ENCODE peak calls at places on chromosomes 4 and X, in six cellular contexts. T is naive thymus-derived CD8-positive, alpha-beta T cell; A is naive B cell; R is cerebellum; M is ureter; C is T-cell. I is an unnamed sample.
A peak's percentile ranks its signal among the peaks of the same experiment; 100 is the strongest.

GRCh38 chrX:150503898-150504219 is 64.6 kb upstream of the MTM1 start:
- DNase-seq in M (no peak), R (no peak), T (no peak), C (no peak), A (no peak), I (no peak)

GRCh38 chr4:55757356-55758024 is 62.1 kb upstream of the EXOC1L start:
- DNase-seq in A (no peak), M (no peak), C (no peak), R (no peak), T (no peak), I (no peak)

GRCh38 chr4:89307446-89308160 is at the start of gene GPRIN3:
- DNase-seq in A (peak; percentile 63), M (no peak), R (peak; percentile 54), T (peak; percentile 77), C (peak; percentile 64), I (peak; percentile 54)

GRCh38 chr4:188295899-188296298 is 156.7 kb downstream of the TRIML1 start:
- DNase-seq in A (no peak), T (no peak), M (no peak), C (no peak), R (no peak), I (no peak)

GRCh38 chr4:142778908-142779307 is 67.2 kb downstream of the INPP4B start:
- DNase-seq in A (no peak), T (no peak), M (no peak), C (no peak), R (no peak), I (no peak)

GRCh38 chrX:104122829-104123228 is 10.5 kb downstream of the ZCCHC18 start:
- DNase-seq in M (no peak), T (no peak), R (no peak), C (no peak), A (peak; percentile 26), I (no peak)

GRCh38 chr4:119040711-119041185 is 94.9 kb upstream of the MYOZ2 start:
- DNase-seq in A (no peak), M (no peak), R (no peak), C (no peak), T (no peak), I (no peak)

GRCh38 chr4:139839664-139840063 is 174.0 kb downstream of the MGST2 start:
- DNase-seq in A (no peak), R (no peak), M (no peak), C (no peak), T (no peak), I (no peak)

GRCh38 chr4:150127757-150128156 is 49.5 kb downstream of the DCLK2 start:
- DNase-seq in T (no peak), C (no peak), A (no peak), R (no peak), M (no peak), I (no peak)

GRCh38 chr4:2537011-2537830 is 774 bp downstream of the FAM193A start:
- DNase-seq in T (peak; percentile 79), M (peak; percentile 54), C (peak; percentile 28), R (peak; percentile 34), A (peak; percentile 61), I (peak; percentile 47)

GRCh38 chr4:76256968-76257367 is 5.4 kb downstream of the FAM47E start:
- DNase-seq in T (no peak), A (no peak), R (no peak), C (no peak), M (no peak), I (no peak)

GRCh38 chrX:130109429-130110378 is 593 bp downstream of the ELF4 start:
- DNase-seq in A (no peak), T (no peak), C (no peak), M (no peak), R (no peak), I (no peak)

GRCh38 chrX:41922694-41923171 is 621 bp downstream of the CASK start:
- DNase-seq in M (no peak), A (peak; percentile 3), R (peak; percentile 12), T (no peak), C (no peak), I (peak; percentile 21)

GRCh38 chrX:31130457-31131215 is 58.8 kb upstream of the FTHL17 start:
- DNase-seq in T (no peak), R (no peak), M (no peak), A (no peak), C (no peak), I (no peak)

GRCh38 chr4:6749340-6750171 is 33.0 kb upstream of the KIAA0232 start:
- DNase-seq in T (no peak), A (no peak), C (no peak), R (no peak), M (peak; percentile 82), I (no peak)

GRCh38 chr4:169795585-169795984 is 37.8 kb upstream of the HPF1 start:
- DNase-seq in A (no peak), T (no peak), C (no peak), R (no peak), M (no peak), I (no peak)

GRCh38 chr4:85725727-85726170 is 250.8 kb downstream of the ARHGAP24 start:
- DNase-seq in T (no peak), C (no peak), M (no peak), R (no peak), A (peak; percentile 71), I (no peak)

GRCh38 chrX:49106930-49107329 is 16.6 kb downstream of the GPKOW start:
- DNase-seq in R (peak; percentile 16), M (no peak), A (no peak), T (no peak), C (no peak), I (no peak)

GRCh38 chrX:19751068-19751467 is 136.3 kb downstream of the SH3KBP1 start:
- DNase-seq in M (no peak), R (no peak), T (no peak), A (no peak), C (no peak), I (no peak)

GRCh38 chr4:113587640-113588275 is 173.8 kb downstream of the CAMK2D start:
- DNase-seq in C (no peak), R (no peak), T (no peak), A (no peak), M (no peak), I (no peak)

GRCh38 chr4:172168888-172169287 is 355.7 kb downstream of the GALNTL6 start:
- DNase-seq in C (no peak), T (no peak), M (no peak), A (no peak), R (no peak), I (no peak)

GRCh38 chrX:139759637-139760036 is 51.7 kb upstream of the MCF2 start:
- DNase-seq in C (no peak), R (no peak), A (no peak), M (no peak), T (no peak), I (no peak)

GRCh38 chr4:74671074-74671698 is 123.1 kb downstream of the BTC start:
- DNase-seq in A (peak; percentile 7), R (no peak), M (peak; percentile 47), C (peak; percentile 33), T (peak; percentile 73), I (peak; percentile 10)

GRCh38 chr4:52100062-52100461 is 49.0 kb downstream of the SPATA18 start:
- DNase-seq in R (no peak), M (no peak), A (no peak), T (no peak), C (no peak), I (no peak)

GRCh38 chrX:16022580-16023170 is 100.7 kb upstream of the GRPR start:
- DNase-seq in M (no peak), R (no peak), C (no peak), A (no peak), T (no peak), I (no peak)

I was measured in activated gamma-delta T cell treated with Interleukin-2 at 50 U/mL for 16 hours.